ENCODE peak calls at places on chromosomes 1 and 21, in seven cellular contexts. N is psoas muscle, W is thoracic aorta, Q is cardiac muscle cell, A is pancreas, M is stomach, V is IMR-90. E is an unnamed sample. For H3K4me1, the result is how much of the 10 kb centered on the place peaks cover.

GRCh38 chr1:89901957-89902669 is 81.3 kb downstream of the LRRC8D start:
- DNase-seq in W (no peak), M (no peak), A (no peak), N (no peak), Q (no peak), V (no peak), E (no peak)

GRCh38 chr1:192485692-192486436 is 89.7 kb upstream of the RGS1 start:
- DNase-seq in M (peak), N (peak), V (peak), Q (no peak), A (peak), W (peak), E (no peak)

GRCh38 chr1:89739013-89739843 is 81.6 kb upstream of the LRRC8D start:
- DNase-seq in W (no peak), V (peak), M (no peak), N (no peak), Q (no peak), A (no peak), E (no peak)

GRCh38 chr1:209647212-209647611 is 5.0 kb downstream of the LAMB3 start:
- DNase-seq in W (no peak), A (no peak), Q (no peak), N (no peak), M (no peak), V (no peak), E (no peak)

GRCh38 chr1:154878371-154879355 is 8.6 kb upstream of the KCNN3 start:
- DNase-seq in V (peak), Q (peak), N (peak), A (peak), W (peak), M (peak), E (peak)

GRCh38 chr1:40610156-40610555 is 55.3 kb downstream of the RIMS3 start:
- DNase-seq in A (no peak), M (no peak), N (no peak), W (no peak), V (no peak), Q (no peak), E (no peak)

GRCh38 chr1:115717541-115717940 is 51.0 kb downstream of the CASQ2 start:
- DNase-seq in M (peak), V (peak), A (peak), Q (peak), W (no peak), N (peak), E (peak)

GRCh38 chr1:145849356-145850165 is 4.1 kb downstream of the NUDT17 start:
- DNase-seq in W (no peak), A (no peak), M (no peak), Q (no peak), N (no peak), V (peak), E (peak)

GRCh38 chr1:186208405-186209129 is 166.5 kb downstream of the TPR start:
- DNase-seq in Q (no peak), A (no peak), W (no peak), M (no peak), V (peak), N (no peak), E (peak)

GRCh38 chr21:15277498-15277897 is 212.7 kb upstream of the NRIP1 start:
- DNase-seq in A (no peak), V (no peak), M (no peak), Q (no peak), N (no peak), W (no peak), E (no peak)

GRCh38 chr1:6824665-6825368 is 39.6 kb downstream of the CAMTA1 start:
- DNase-seq in M (no peak), Q (no peak), V (no peak), N (no peak), A (no peak), W (no peak), E (no peak)

GRCh38 chr1:66270122-66270812 is 263.7 kb upstream of the SGIP1 start:
- DNase-seq in N (no peak), Q (no peak), A (no peak), W (no peak), V (peak), M (no peak), E (no peak)

GRCh38 chr1:56200446-56200845 is 378.9 kb downstream of the PLPP3 start:
- DNase-seq in N (peak), V (peak), A (no peak), Q (peak), W (no peak), M (no peak), E (no peak)

GRCh38 chr1:214234635-214235025 is 46.3 kb upstream of the SMYD2 start:
- DNase-seq in N (no peak), W (no peak), A (no peak), M (no peak), V (peak), Q (no peak), E (no peak)

DNA sequence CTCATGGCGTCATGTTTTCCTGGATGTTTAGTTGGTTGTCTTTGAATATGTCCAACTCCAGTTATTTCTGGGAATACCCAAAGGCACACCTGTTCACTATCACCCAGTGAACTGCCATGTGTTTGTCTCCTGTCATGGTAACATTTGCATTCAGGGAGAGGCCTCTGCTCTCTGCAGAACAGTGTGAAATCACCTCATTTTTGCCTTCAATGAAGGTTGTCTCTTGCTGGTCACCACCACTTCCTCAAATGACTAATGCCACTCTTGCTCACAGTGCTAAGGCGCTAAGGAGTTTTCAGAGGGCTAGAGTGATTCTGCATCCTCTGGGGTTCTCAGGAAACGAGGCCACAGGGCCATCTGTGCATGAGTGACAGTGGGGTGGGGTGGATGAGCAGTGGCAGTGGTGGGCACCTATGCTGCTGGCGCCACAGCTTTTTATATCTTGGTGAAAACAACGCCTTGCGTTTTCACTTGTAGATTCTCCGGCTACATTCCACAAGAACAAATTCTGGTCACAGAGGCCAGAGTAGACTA is 60.0 kb upstream of the ATP5PO start:
- DNase-seq in Q (no peak), M (no peak), V (peak), W (no peak), N (no peak), A (no peak), E (no peak)
- H3K4me3 ChIP-seq in Q (no peak), M (no peak), V (no peak), W (no peak), N (no peak), A (no peak), E (no peak)

DNA sequence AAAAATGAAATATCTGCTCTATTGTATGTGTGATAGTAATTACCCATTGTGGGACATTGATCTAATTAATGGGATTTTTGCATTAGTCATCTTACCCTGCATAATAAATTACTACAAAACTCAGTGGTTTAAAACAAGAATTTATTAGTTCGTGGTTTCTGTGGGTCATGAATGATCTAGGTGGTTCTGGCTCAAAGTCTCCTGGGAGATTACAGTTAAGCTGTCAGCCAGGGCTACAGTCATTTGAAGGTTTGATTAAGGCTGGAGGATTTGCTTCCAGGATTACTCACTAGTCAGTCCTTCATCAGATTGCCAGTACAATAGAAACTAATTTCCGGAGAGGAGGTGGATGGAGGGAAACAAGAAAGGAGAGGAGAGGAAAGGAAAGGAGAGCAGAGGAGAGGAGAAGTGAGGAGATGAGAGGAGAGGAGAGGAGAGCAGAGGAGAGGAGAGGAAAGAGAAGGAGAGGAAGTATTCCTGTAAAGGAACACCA is 60.4 kb upstream of the TNFSF4 start:
- DNase-seq in W (no peak), A (no peak), N (no peak), Q (no peak), V (peak), M (no peak), E (peak)
- H3K4me1 ChIP-seq in W (under half), A (under half), N (under half), Q (under half), V (under half), M (under half), E (under half)

GRCh38 chr1:19391596-19391981 is 79.5 kb downstream of the SLC66A1 start:
- DNase-seq in M (no peak), Q (no peak), W (no peak), N (no peak), V (no peak), A (no peak), E (no peak)
- TF ChIP-seq CTCF in M (no peak), Q (no peak), W (no peak), N (no peak), V (no peak), A (no peak), E (no peak)

DNA sequence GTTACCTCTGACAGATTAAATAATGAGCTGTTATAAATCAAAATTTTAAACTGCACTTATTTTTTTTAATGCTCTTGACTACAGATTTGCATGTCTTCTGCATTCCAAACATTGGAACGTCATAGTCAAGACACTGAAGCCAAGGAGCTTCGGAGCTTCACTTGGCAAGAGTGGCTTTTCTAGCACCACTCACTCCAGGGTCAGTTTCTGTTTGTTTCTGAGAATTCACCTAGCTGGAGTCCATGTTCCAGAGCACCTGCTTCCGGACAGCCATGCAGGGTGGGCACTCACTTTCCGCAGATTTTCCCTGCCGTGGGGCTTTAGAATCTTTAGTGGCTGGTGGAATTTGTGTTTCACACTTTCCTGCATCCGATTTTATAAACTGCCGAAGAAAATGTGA is 202.9 kb downstream of the ZP4 start:
- DNase-seq in W (no peak), V (peak), N (no peak), M (no peak), A (no peak), Q (no peak), E (no peak)
- H3K4me3 ChIP-seq in W (no peak), V (no peak), N (no peak), M (no peak), A (no peak), Q (no peak), E (no peak)

DNA sequence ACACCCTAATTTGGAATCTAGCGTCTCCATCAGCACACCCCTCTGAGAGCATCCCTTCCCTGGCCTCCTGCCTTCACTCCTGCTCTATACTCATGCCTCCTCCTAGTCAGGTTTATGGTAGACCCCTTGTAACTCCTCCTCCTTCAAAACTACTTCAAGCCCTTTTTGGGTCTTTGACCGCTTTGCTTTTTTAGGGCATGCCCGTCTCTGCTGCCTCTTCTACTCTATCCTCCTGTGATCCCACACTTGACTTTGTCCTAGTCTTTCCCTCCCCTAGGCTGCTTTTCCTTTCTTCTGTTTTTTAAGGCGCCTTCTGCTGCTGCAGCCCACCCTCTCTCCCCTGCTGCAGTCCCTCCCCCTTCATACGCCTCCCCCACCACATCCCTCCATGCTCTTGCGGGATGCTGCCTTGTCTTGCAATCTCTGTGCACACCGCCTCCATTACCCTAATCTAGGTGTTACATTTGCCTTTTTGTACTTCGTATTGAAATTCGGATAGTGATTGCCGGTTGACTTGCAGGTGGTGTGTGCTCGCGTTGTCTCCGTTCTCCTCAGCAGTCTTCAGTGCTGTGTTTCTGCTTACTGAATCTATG is 1.5 kb downstream of the SNX27 start:
- DNase-seq in Q (peak), N (no peak), V (no peak), W (no peak), A (no peak), M (no peak), E (peak)
- H3K4me1 ChIP-seq in Q (under half), N (under half), V (under half), W (under half), A (under half), M (under half), E (under half)

GRCh38 chr1:118563969-118564951 is 379.2 kb upstream of the SPAG17 start:
- DNase-seq in M (no peak), N (no peak), V (no peak), W (no peak), A (no peak), Q (no peak), E (peak)
- TF ChIP-seq CTCF in M (no peak), N (no peak), V (no peak), W (no peak), A (no peak), Q (no peak), E (peak)

E was measured in neural progenitor cell.